ENCODE peak calls at places on chromosomes 2 and 18, in seven cellular contexts. T is Ammon's horn; S is HuH-7.5; E is GM19239; P is CD8-positive, alpha-beta memory T cell; U is AG09319; N is NCI-H1092 treated with DMSO at 0.1 percent for 48 hours. F is an unnamed sample.

GRCh38 chr2:12424820-12425219 is 291.9 kb upstream of the TRIB2 start:
- DNase-seq in N (no peak), T (peak), P (no peak), E (no peak), U (no peak), S (no peak), F (no peak)

GRCh38 chr2:881204-881918 is 69.3 kb upstream of the SNTG2 start:
- DNase-seq in T (no peak), U (peak), E (no peak), P (no peak), N (no peak), S (no peak), F (peak)

GRCh38 chr2:235493775-235494715 is at the start of gene AGAP1:
- DNase-seq in E (peak), P (peak), S (peak), N (peak), T (peak), U (peak), F (no peak)

GRCh38 chr2:38947241-38948239 is 57.9 kb downstream of the ARHGEF33 start:
- DNase-seq in P (peak), N (peak), T (peak), S (peak), E (peak), U (peak), F (peak)

GRCh38 chr2:233354500-233354924 is 218 bp downstream of the DGKD start:
- DNase-seq in P (no peak), T (no peak), N (no peak), E (no peak), S (peak), U (no peak), F (no peak)

GRCh38 chr18:76208632-76209308 is 286.3 kb downstream of the ZNF516 start:
- DNase-seq in E (no peak), S (no peak), U (no peak), N (no peak), T (no peak), P (no peak), F (no peak)

GRCh38 chr2:236747426-236747825 is 177.8 kb downstream of the ACKR3 start:
- DNase-seq in T (no peak), U (no peak), P (no peak), N (no peak), S (no peak), E (no peak), F (no peak)

GRCh38 chr18:26813043-26813442 is 52.5 kb downstream of the AQP4 start:
- DNase-seq in P (no peak), N (no peak), U (no peak), E (peak), S (no peak), T (peak), F (no peak)

GRCh38 chr2:12679550-12680072 is 37.1 kb upstream of the TRIB2 start:
- DNase-seq in P (no peak), E (no peak), N (peak), U (no peak), S (no peak), T (no peak), F (no peak)

GRCh38 chr2:241508240-241508509 is 209 bp downstream of the STK25 start:
- DNase-seq in T (peak), S (peak), U (no peak), P (no peak), E (peak), N (no peak), F (no peak)

GRCh38 chr18:50310080-50310479 is 22.6 kb upstream of the CXXC1 start:
- DNase-seq in U (no peak), P (no peak), S (no peak), T (no peak), E (no peak), N (no peak), F (no peak)

GRCh38 chr2:148993336-148993735 is 45.2 kb upstream of the LYPD6B start:
- DNase-seq in U (no peak), N (no peak), T (no peak), E (no peak), S (no peak), P (no peak), F (no peak)

GRCh38 chr2:56892381-56892780 is 708.6 kb downstream of the CCDC85A start:
- DNase-seq in N (no peak), E (no peak), P (no peak), T (no peak), U (no peak), S (no peak), F (no peak)

GRCh38 chr2:67851946-67852345 is 210.9 kb downstream of the C1D start:
- DNase-seq in N (no peak), P (no peak), U (no peak), S (no peak), E (no peak), T (peak), F (no peak)

GRCh38 chr2:20224716-20225293 is at the start of gene SDC1:
- DNase-seq in P (no peak), T (peak), E (no peak), N (no peak), S (peak), U (no peak), F (no peak)

GRCh38 chr2:3430740-3431490 is 51.4 kb downstream of the TRAPPC12 start:
- DNase-seq in N (no peak), U (no peak), P (no peak), T (no peak), E (no peak), S (no peak), F (no peak)

F was measured in CD4-positive, alpha-beta T cell.